ENCODE peak calls at places on chromosomes 4 and X, in eight cellular contexts. R, P, M, N, S, H, Y and L are unnamed samples. For H3K36me3, the result is how much of the 10 kb centered on the place peaks cover.

GRCh38 chrX:9847071-9847470 is 60.8 kb downstream of the SHROOM2 start:
- DNase-seq in H (no peak), M (no peak), R (no peak), P (no peak), S (no peak), Y (no peak), N (no peak), L (no peak)

GRCh38 chr4:9943761-9944160 is 77.5 kb downstream of the SLC2A9 start:
- DNase-seq in Y (no peak), H (no peak), S (no peak), R (no peak), P (no peak), N (no peak), M (no peak), L (no peak)

GRCh38 chr4:19807505-19807904 is 444.2 kb upstream of the SLIT2 start:
- DNase-seq in H (no peak), P (no peak), N (no peak), M (no peak), Y (no peak), S (no peak), R (no peak), L (no peak)

GRCh38 chr4:37765741-37766140 is 60.7 kb upstream of the PGM2 start:
- DNase-seq in N (no peak), P (no peak), S (no peak), M (no peak), H (no peak), R (no peak), Y (no peak), L (no peak)

GRCh38 chr4:176999943-177000543 is 207.3 kb upstream of the VEGFC start:
- DNase-seq in H (no peak), Y (no peak), P (no peak), S (no peak), R (peak), M (peak), N (no peak), L (peak)

GRCh38 chr4:77817304-77818076 is 1.7 kb downstream of the CNOT6L start:
- DNase-seq in M (no peak), N (no peak), P (peak), S (no peak), H (no peak), Y (no peak), R (no peak), L (no peak)

GRCh38 chr4:160403066-160403465 is 1300.2 kb downstream of the RAPGEF2 start:
- DNase-seq in Y (no peak), N (no peak), P (no peak), H (no peak), S (no peak), M (no peak), R (no peak), L (no peak)

GRCh38 chrX:53440631-53441517 is 6.7 kb upstream of the HSD17B10 start:
- DNase-seq in P (peak), R (peak), N (peak), Y (no peak), H (peak), S (peak), M (peak), L (peak)

GRCh38 chr4:177079327-177079726 is 230.3 kb upstream of the NEIL3 start:
- DNase-seq in M (no peak), R (no peak), P (no peak), H (no peak), S (no peak), N (no peak), Y (no peak), L (no peak)

GRCh38 chr4:147396105-147396504 is 84.8 kb upstream of the EDNRA start:
- DNase-seq in M (no peak), N (no peak), H (no peak), Y (no peak), P (no peak), S (no peak), R (no peak), L (no peak)

GRCh38 chr4:146255463-146255862 is 41.1 kb downstream of the REELD1 start:
- DNase-seq in S (no peak), N (no peak), H (no peak), P (no peak), R (no peak), M (no peak), Y (no peak), L (no peak)

GRCh38 chrX:150897371-150898319 is 823 bp downstream of the CD99L2 start:
- DNase-seq in H (no peak), S (peak), P (peak), R (no peak), M (peak), N (peak), Y (no peak), L (peak)

GRCh38 chr4:3408793-3409330 is 32.9 kb upstream of the HGFAC start:
- DNase-seq in Y (no peak), N (no peak), H (peak), M (no peak), P (peak), R (no peak), S (peak), L (no peak)

GRCh38 chr4:41692717-41693345 is 55.7 kb downstream of the PHOX2B start:
- DNase-seq in N (peak), Y (peak), R (no peak), P (peak), M (peak), S (peak), H (no peak), L (peak)

GRCh38 chr4:87716350-87717041 is 66.4 kb downstream of the DMP1 start:
- DNase-seq in H (no peak), R (peak), Y (no peak), S (no peak), P (no peak), N (no peak), M (no peak), L (peak)

GRCh38 chr4:52704133-52704532 is 45.0 kb upstream of the USP46 start:
- DNase-seq in M (no peak), Y (no peak), R (no peak), N (no peak), P (no peak), S (no peak), H (no peak), L (no peak)

GRCh38 chr4:40531636-40532023 is 98.0 kb downstream of the RBM47 start:
- DNase-seq in N (no peak), S (no peak), R (no peak), P (no peak), M (no peak), H (no peak), Y (no peak), L (no peak)

GRCh38 chrX:17377795-17378194 is 2.8 kb downstream of the NHS start:
- DNase-seq in S (no peak), P (no peak), Y (no peak), H (no peak), N (no peak), M (no peak), R (no peak), L (no peak)

GRCh38 chr4:187128226-187128625 is 404.6 kb upstream of the FAT1 start:
- DNase-seq in S (no peak), P (no peak), R (no peak), H (no peak), M (no peak), Y (no peak), N (no peak), L (no peak)

GRCh38 chr4:81913427-81913878 is 441.7 kb upstream of the RASGEF1B start:
- DNase-seq in M (peak), S (peak), N (peak), H (no peak), R (no peak), P (peak), Y (peak), L (peak)

GRCh38 chr4:100977274-100977673 is 370.1 kb downstream of the PPP3CA start:
- DNase-seq in N (no peak), R (no peak), P (no peak), Y (no peak), H (no peak), S (no peak), M (no peak), L (no peak)
- TF ChIP-seq POLR2AphosphoS5 in N (no peak), R (no peak), P (no peak), Y (no peak), H (no peak), S (no peak), M (no peak), L (no peak)

GRCh38 chr4:25842229-25842840 is 20.5 kb downstream of the SEL1L3 start:
- DNase-seq in N (no peak), Y (no peak), R (no peak), H (no peak), M (peak), P (peak), S (no peak), L (no peak)
- H3K36me3 ChIP-seq in N (under half), Y (under half), R (under half), H (under half), M (under half), P (under half), S (under half), L (under half)

GRCh38 chr4:183636923-183637322 is 22.1 kb downstream of the RWDD4 start:
- DNase-seq in H (no peak), M (peak), Y (no peak), S (no peak), R (no peak), N (no peak), P (no peak), L (no peak)

GRCh38 chr4:183634086-183634485 is 24.9 kb downstream of the RWDD4 start:
- DNase-seq in Y (no peak), N (no peak), M (no peak), R (no peak), P (no peak), S (no peak), H (no peak), L (no peak)

GRCh38 chr4:183635333-183635732 is 23.7 kb downstream of the RWDD4 start:
- DNase-seq in M (peak), Y (no peak), P (no peak), N (no peak), R (no peak), S (no peak), H (no peak), L (no peak)

GRCh38 chr4:183636488-183636887 is 22.5 kb downstream of the RWDD4 start:
- DNase-seq in R (no peak), P (peak), M (peak), H (no peak), N (no peak), S (no peak), Y (no peak), L (peak)

GRCh38 chr4:183635737-183636136 is 23.2 kb downstream of the RWDD4 start:
- DNase-seq in M (no peak), H (no peak), N (no peak), R (no peak), S (no peak), P (no peak), Y (no peak), L (no peak)
- H3K27ac ChIP-seq in M (no peak), H (no peak), N (no peak), R (peak), S (no peak), P (no peak), Y (no peak), L (peak)

GRCh38 chr4:7327341-7327885 is 107.3 kb downstream of the PSAPL1 start:
- DNase-seq in M (no peak), Y (no peak), S (no peak), N (no peak), R (no peak), H (no peak), P (no peak), L (no peak)

GRCh38 chr4:7330811-7331681 is 103.7 kb downstream of the PSAPL1 start:
- DNase-seq in M (no peak), P (no peak), N (no peak), R (peak), Y (no peak), S (no peak), H (no peak), L (no peak)

GRCh38 chr4:7330031-7330596 is 104.6 kb downstream of the PSAPL1 start:
- DNase-seq in H (no peak), M (peak), P (no peak), Y (no peak), R (no peak), S (no peak), N (no peak), L (no peak)

GRCh38 chr4:7328162-7328912 is 106.4 kb downstream of the PSAPL1 start:
- DNase-seq in Y (no peak), N (no peak), R (no peak), P (no peak), M (no peak), H (no peak), S (no peak), L (no peak)

GRCh38 chr4:7328913-7329638 is 105.7 kb downstream of the PSAPL1 start:
- DNase-seq in N (no peak), M (no peak), R (peak), P (no peak), S (no peak), Y (peak), H (no peak), L (no peak)
- TF ChIP-seq POLR2AphosphoS5 in N (no peak), M (no peak), R (no peak), P (no peak), S (no peak), Y (peak), H (no peak), L (no peak)